ENCODE peak calls at places on chromosomes 7 and 10, in four cellular contexts. One of them, this sample, is unnamed.

GRCh38 chr10:79380125-79380917 is 33.1 kb downstream of the PPIF start:
- DNase-seq in CD8-positive, alpha-beta T cell: peak; percentile 38
- DNase-seq in upper lobe of left lung: no peak
- DNase-seq in lower leg skin: no peak
- DNase-seq in this sample: no peak

GRCh38 chr10:70493660-70494234 is 15.2 kb downstream of the PALD1 start:
- DNase-seq in lower leg skin: no peak
- DNase-seq in CD8-positive, alpha-beta T cell: no peak
- DNase-seq in upper lobe of left lung: no peak
- DNase-seq in this sample: peak; percentile 33

GRCh38 chr7:266851-267840 is 22.8 kb upstream of the FOXL3 start:
- DNase-seq in upper lobe of left lung: peak; percentile 86
- DNase-seq in CD8-positive, alpha-beta T cell: no peak
- DNase-seq in lower leg skin: no peak
- DNase-seq in this sample: peak; percentile 9

GRCh38 chr10:126129026-126129425 is 232.7 kb downstream of the FANK1 start:
- DNase-seq in lower leg skin: no peak
- DNase-seq in upper lobe of left lung: no peak
- DNase-seq in CD8-positive, alpha-beta T cell: no peak
- DNase-seq in this sample: no peak

GRCh38 chr10:131179386-131179785 is 132.1 kb downstream of the TCERG1L start:
- DNase-seq in lower leg skin: no peak
- DNase-seq in CD8-positive, alpha-beta T cell: peak; percentile 34
- DNase-seq in upper lobe of left lung: no peak
- DNase-seq in this sample: no peak

GRCh38 chr7:1460757-1461639 is 1.7 kb upstream of the MICALL2 start:
- DNase-seq in upper lobe of left lung: no peak
- DNase-seq in lower leg skin: peak; percentile 51
- DNase-seq in CD8-positive, alpha-beta T cell: no peak
- DNase-seq in this sample: peak; percentile 33

GRCh38 chr10:132283604-132284382 is 24.0 kb downstream of the STK32C start:
- DNase-seq in lower leg skin: no peak
- DNase-seq in upper lobe of left lung: no peak
- DNase-seq in CD8-positive, alpha-beta T cell: no peak
- DNase-seq in this sample: no peak

GRCh38 chr7:144011458-144012230 is 11.5 kb downstream of the OR6B1 start:
- DNase-seq in CD8-positive, alpha-beta T cell: no peak
- DNase-seq in upper lobe of left lung: no peak
- DNase-seq in lower leg skin: no peak
- DNase-seq in this sample: no peak

GRCh38 chr10:52455095-52455494 is 141.0 kb downstream of the DKK1 start:
- DNase-seq in CD8-positive, alpha-beta T cell: no peak
- DNase-seq in lower leg skin: no peak
- DNase-seq in upper lobe of left lung: no peak
- DNase-seq in this sample: no peak

GRCh38 chr7:32290015-32290414 is 200.2 kb downstream of the LSM5 start:
- DNase-seq in upper lobe of left lung: no peak
- DNase-seq in lower leg skin: no peak
- DNase-seq in CD8-positive, alpha-beta T cell: no peak
- DNase-seq in this sample: no peak

GRCh38 chr10:15719899-15720634 is at the start of gene ITGA8:
- DNase-seq in upper lobe of left lung: peak; percentile 88
- DNase-seq in lower leg skin: no peak
- DNase-seq in CD8-positive, alpha-beta T cell: no peak
- DNase-seq in this sample: no peak

GRCh38 chr10:102919992-102920736 is 2.1 kb downstream of the CNNM2 start:
- DNase-seq in upper lobe of left lung: no peak
- DNase-seq in CD8-positive, alpha-beta T cell: no peak
- DNase-seq in lower leg skin: no peak
- DNase-seq in this sample: no peak

GRCh38 chr10:69222157-69223027 is 2.3 kb downstream of the HKDC1 start:
- DNase-seq in lower leg skin: peak; percentile 40
- DNase-seq in CD8-positive, alpha-beta T cell: peak; percentile 74
- DNase-seq in upper lobe of left lung: no peak
- DNase-seq in this sample: no peak

GRCh38 chr7:116271980-116272886 is 61.9 kb downstream of the TES start:
- DNase-seq in lower leg skin: peak; percentile 47
- DNase-seq in CD8-positive, alpha-beta T cell: no peak
- DNase-seq in upper lobe of left lung: no peak
- DNase-seq in this sample: no peak
- H3K4me3 ChIP-seq in lower leg skin: no peak overlapping the region
- H3K4me3 ChIP-seq in CD8-positive, alpha-beta T cell: no peak overlapping the region
- H3K4me3 ChIP-seq in upper lobe of left lung: no peak overlapping the region
- H3K4me3 ChIP-seq in this sample: no peak overlapping the region

GRCh38 chr10:114537791-114538543 is 120.1 kb downstream of the ABLIM1 start:
- DNase-seq in CD8-positive, alpha-beta T cell: no peak
- DNase-seq in lower leg skin: no peak
- DNase-seq in upper lobe of left lung: no peak
- DNase-seq in this sample: no peak
- H3K4me3 ChIP-seq in CD8-positive, alpha-beta T cell: peak overlapping the region; percentile 12
- H3K4me3 ChIP-seq in lower leg skin: no peak overlapping the region
- H3K4me3 ChIP-seq in upper lobe of left lung: no peak overlapping the region
- H3K4me3 ChIP-seq in this sample: no peak overlapping the region

GRCh38 chr7:99825873-99826272 is 1.9 kb upstream of the CYP3A43 start:
- DNase-seq in lower leg skin: no peak
- DNase-seq in upper lobe of left lung: no peak
- DNase-seq in CD8-positive, alpha-beta T cell: no peak
- DNase-seq in this sample: no peak
- H3K4me3 ChIP-seq in lower leg skin: no peak overlapping the region
- H3K4me3 ChIP-seq in upper lobe of left lung: no peak overlapping the region
- H3K4me3 ChIP-seq in CD8-positive, alpha-beta T cell: no peak overlapping the region
- H3K4me3 ChIP-seq in this sample: no peak overlapping the region

GRCh38 chr10:104321716-104322415 is 16.4 kb downstream of the ITPRIP start:
- DNase-seq in upper lobe of left lung: no peak
- DNase-seq in lower leg skin: no peak
- DNase-seq in CD8-positive, alpha-beta T cell: no peak
- DNase-seq in this sample: no peak
- H3K4me3 ChIP-seq in upper lobe of left lung: no peak overlapping the region
- H3K4me3 ChIP-seq in lower leg skin: no peak overlapping the region
- H3K4me3 ChIP-seq in CD8-positive, alpha-beta T cell: peak overlapping the region; percentile 6
- H3K4me3 ChIP-seq in this sample: no peak overlapping the region

This sample was measured in tibial nerve.